ENCODE peak calls at places on chromosomes 16 and 17, in six cellular contexts. One of them, this sample, is unnamed.

GRCh38 chr17:49218941-49219913 is 8.7 kb downstream of the ABI3 start:
- DNase-seq in IMR-90: no peak
- DNase-seq in uterus: no peak
- DNase-seq in HL-60: peak
- DNase-seq in A549: no peak
- DNase-seq in adipocyte: no peak
- DNase-seq in this sample: no peak

GRCh38 chr17:20092292-20092867 is 83.2 kb downstream of the SPECC1 start:
- DNase-seq in IMR-90: no peak
- DNase-seq in uterus: no peak
- DNase-seq in HL-60: no peak
- DNase-seq in A549: no peak
- DNase-seq in adipocyte: no peak
- DNase-seq in this sample: no peak

GRCh38 chr17:80045703-80046102 is 9.3 kb downstream of the CCDC40 start:
- DNase-seq in IMR-90: no peak
- DNase-seq in uterus: no peak
- DNase-seq in HL-60: no peak
- DNase-seq in A549: no peak
- DNase-seq in adipocyte: no peak
- DNase-seq in this sample: no peak

GRCh38 chr16:87062569-87063442 is 254.4 kb downstream of the C16orf95 start:
- DNase-seq in IMR-90: peak
- DNase-seq in uterus: no peak
- DNase-seq in HL-60: peak
- DNase-seq in A549: peak
- DNase-seq in adipocyte: peak
- DNase-seq in this sample: no peak

GRCh38 chr16:27281285-27281684 is 12.7 kb upstream of the NSMCE1 start:
- DNase-seq in IMR-90: no peak
- DNase-seq in uterus: no peak
- DNase-seq in HL-60: no peak
- DNase-seq in A549: no peak
- DNase-seq in adipocyte: no peak
- DNase-seq in this sample: no peak

GRCh38 chr16:83098536-83098935 is 471.8 kb downstream of the CDH13 start:
- DNase-seq in IMR-90: no peak
- DNase-seq in uterus: no peak
- DNase-seq in HL-60: no peak
- DNase-seq in A549: no peak
- DNase-seq in adipocyte: no peak
- DNase-seq in this sample: no peak

GRCh38 chr17:45240905-45241314 is 19.2 kb downstream of the FMNL1 start:
- DNase-seq in IMR-90: no peak
- DNase-seq in uterus: no peak
- DNase-seq in HL-60: no peak
- DNase-seq in A549: no peak
- DNase-seq in adipocyte: no peak
- DNase-seq in this sample: no peak

GRCh38 chr17:75181608-75182318 is 996 bp downstream of the SUMO2 start:
- DNase-seq in IMR-90: no peak
- DNase-seq in uterus: no peak
- DNase-seq in HL-60: peak
- DNase-seq in A549: no peak
- DNase-seq in adipocyte: peak
- DNase-seq in this sample: peak

GRCh38 chr16:48540222-48540900 is 69.6 kb downstream of the N4BP1 start:
- DNase-seq in IMR-90: no peak
- DNase-seq in uterus: no peak
- DNase-seq in HL-60: no peak
- DNase-seq in A549: no peak
- DNase-seq in adipocyte: no peak
- DNase-seq in this sample: no peak

GRCh38 chr16:30958164-30959083 is 870 bp downstream of the SETD1A start:
- DNase-seq in IMR-90: peak
- DNase-seq in uterus: peak
- DNase-seq in HL-60: peak
- DNase-seq in A549: peak
- DNase-seq in adipocyte: peak
- DNase-seq in this sample: no peak

GRCh38 chr17:53892222-53892621 is 69.5 kb downstream of the KIF2B start:
- DNase-seq in IMR-90: no peak
- DNase-seq in uterus: no peak
- DNase-seq in HL-60: no peak
- DNase-seq in A549: no peak
- DNase-seq in adipocyte: no peak
- DNase-seq in this sample: no peak

GRCh38 chr16:3036726-3037315 is at the start of gene BICDL2:
- DNase-seq in IMR-90: no peak
- DNase-seq in uterus: no peak
- DNase-seq in HL-60: no peak
- DNase-seq in A549: no peak
- DNase-seq in adipocyte: no peak
- DNase-seq in this sample: no peak

GRCh38 chr17:59641799-59642484 is 22.2 kb downstream of the CLTC start:
- DNase-seq in IMR-90: no peak
- DNase-seq in uterus: no peak
- DNase-seq in HL-60: peak
- DNase-seq in A549: no peak
- DNase-seq in adipocyte: no peak
- DNase-seq in this sample: no peak

GRCh38 chr16:3157229-3158013 is 22.6 kb downstream of the ZNF213 start:
- DNase-seq in IMR-90: peak
- DNase-seq in uterus: peak
- DNase-seq in HL-60: peak
- DNase-seq in A549: peak
- DNase-seq in adipocyte: peak
- DNase-seq in this sample: no peak

GRCh38 chr16:58814348-58814801 is 80.3 kb upstream of the GOT2 start:
- DNase-seq in IMR-90: peak
- DNase-seq in uterus: peak
- DNase-seq in HL-60: peak
- DNase-seq in A549: peak
- DNase-seq in adipocyte: peak
- DNase-seq in this sample: no peak
- H3K4me3 ChIP-seq in IMR-90: peak
- H3K4me3 ChIP-seq in uterus: no peak
- H3K4me3 ChIP-seq in HL-60: peak
- H3K4me3 ChIP-seq in A549: peak
- H3K4me3 ChIP-seq in adipocyte: peak
- H3K4me3 ChIP-seq in this sample: no peak

GRCh38 chr17:36939944-36940312 is 2.7 kb downstream of the LHX1 start:
- DNase-seq in IMR-90: no peak
- DNase-seq in uterus: no peak
- DNase-seq in HL-60: no peak
- DNase-seq in A549: no peak
- DNase-seq in adipocyte: no peak
- DNase-seq in this sample: no peak

GRCh38 chr17:36942031-36942599 is 4.8 kb downstream of the LHX1 start:
- DNase-seq in IMR-90: no peak
- DNase-seq in uterus: no peak
- DNase-seq in HL-60: no peak
- DNase-seq in A549: no peak
- DNase-seq in adipocyte: no peak
- DNase-seq in this sample: no peak

GRCh38 chr17:36939059-36939943 is 2.0 kb downstream of the LHX1 start:
- DNase-seq in IMR-90: no peak
- DNase-seq in uterus: no peak
- DNase-seq in HL-60: no peak
- DNase-seq in A549: no peak
- DNase-seq in adipocyte: no peak
- DNase-seq in this sample: no peak

GRCh38 chr17:36941265-36942021 is 4.2 kb downstream of the LHX1 start:
- DNase-seq in IMR-90: no peak
- DNase-seq in uterus: no peak
- DNase-seq in HL-60: no peak
- DNase-seq in A549: no peak
- DNase-seq in adipocyte: no peak
- DNase-seq in this sample: no peak

DNA sequence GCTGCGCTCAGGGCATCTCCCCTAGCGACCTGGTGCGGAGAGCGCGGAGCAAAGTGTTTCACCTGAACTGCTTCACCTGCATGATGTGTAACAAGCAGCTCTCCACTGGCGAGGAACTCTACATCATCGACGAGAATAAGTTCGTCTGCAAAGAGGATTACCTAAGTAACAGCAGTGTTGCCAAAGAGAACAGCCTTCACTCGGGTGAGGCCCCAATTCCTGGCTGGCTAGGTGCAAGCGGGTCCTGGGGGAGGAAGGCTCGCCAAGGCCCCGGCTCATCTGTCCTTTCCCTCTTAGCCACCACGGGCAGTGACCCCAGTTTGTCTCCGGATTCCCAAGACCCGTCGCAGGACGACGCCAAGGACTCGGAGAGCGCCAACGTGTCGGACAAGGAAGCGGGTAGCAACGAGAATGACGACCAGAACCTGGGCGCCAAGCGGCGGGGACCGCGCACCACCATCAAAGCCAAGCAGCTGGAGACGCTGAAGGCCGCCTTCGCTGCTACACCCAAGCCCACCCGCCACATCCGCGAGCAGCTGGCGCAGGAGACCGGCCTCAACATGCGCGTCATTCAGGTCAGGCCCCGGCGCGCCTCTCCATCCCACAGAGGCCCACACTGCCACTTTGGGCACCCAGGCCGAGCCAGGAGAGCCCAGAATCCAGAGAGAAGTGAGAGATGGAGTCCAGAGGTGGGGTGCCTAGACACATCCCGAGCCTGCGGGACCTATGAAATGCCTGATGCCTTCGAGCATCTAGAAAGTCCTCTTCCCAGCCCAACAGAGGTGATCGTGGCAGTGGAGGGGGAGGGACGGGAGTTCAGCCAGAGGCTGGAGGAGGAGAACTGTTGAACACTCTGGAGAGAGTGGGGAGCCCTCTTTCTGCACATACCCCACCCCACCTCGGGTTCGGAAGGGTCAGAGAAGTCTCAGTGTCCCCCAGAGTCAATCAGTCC is 3.3 kb downstream of the LHX1 start:
- DNase-seq in IMR-90: no peak
- DNase-seq in uterus: no peak
- DNase-seq in HL-60: no peak
- DNase-seq in A549: no peak
- DNase-seq in adipocyte: no peak
- DNase-seq in this sample: no peak
- H3K4me3 ChIP-seq in IMR-90: no peak
- H3K4me3 ChIP-seq in uterus: no peak
- H3K4me3 ChIP-seq in HL-60: no peak
- H3K4me3 ChIP-seq in A549: no peak
- H3K4me3 ChIP-seq in adipocyte: no peak
- H3K4me3 ChIP-seq in this sample: no peak

DNA sequence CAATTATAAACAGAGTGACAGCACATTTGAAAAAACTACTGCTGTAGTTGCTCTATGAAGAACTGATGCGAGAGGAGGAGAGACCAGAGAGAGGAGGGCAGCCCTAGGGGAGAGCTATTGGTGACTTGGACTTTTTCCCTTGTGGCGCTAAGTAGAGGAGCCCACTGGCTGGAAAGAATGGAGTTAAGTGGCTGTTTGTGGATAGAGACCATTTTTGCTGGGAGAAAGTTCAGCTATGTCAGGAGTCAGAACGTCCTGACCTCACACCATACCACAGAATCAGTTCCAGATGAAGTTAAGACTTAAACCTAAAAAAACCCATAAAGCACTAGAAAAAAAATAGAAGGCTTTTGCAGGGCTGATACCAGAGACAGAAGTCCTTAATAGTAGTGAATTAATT is 2.0 kb downstream of the POLR2A start:
- DNase-seq in IMR-90: peak
- DNase-seq in uterus: no peak
- DNase-seq in HL-60: no peak
- DNase-seq in A549: no peak
- DNase-seq in adipocyte: peak
- DNase-seq in this sample: no peak
- H3K4me3 ChIP-seq in IMR-90: peak
- H3K4me3 ChIP-seq in uterus: peak
- H3K4me3 ChIP-seq in HL-60: peak
- H3K4me3 ChIP-seq in A549: peak
- H3K4me3 ChIP-seq in adipocyte: peak
- H3K4me3 ChIP-seq in this sample: peak

DNA sequence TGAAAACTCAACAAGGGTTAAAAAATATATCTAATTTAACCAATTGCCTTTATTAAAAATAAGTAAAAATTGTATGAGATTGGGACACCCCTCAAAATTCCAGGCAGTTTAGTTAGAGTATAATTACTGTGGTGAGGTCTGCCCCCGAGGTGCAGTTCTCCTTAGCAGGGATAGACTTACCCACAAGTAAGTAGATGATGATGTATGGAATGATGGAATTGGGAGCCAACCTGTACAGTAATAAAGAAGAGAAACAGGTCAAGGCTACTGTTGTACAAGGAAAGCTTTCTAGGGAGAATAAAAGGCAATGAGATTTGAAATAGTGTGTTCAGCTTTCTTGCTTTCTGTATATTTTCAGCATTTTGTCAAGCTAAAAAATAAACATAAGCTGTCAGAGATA is 1.8 kb downstream of the LDAF1 start:
- DNase-seq in IMR-90: no peak
- DNase-seq in uterus: no peak
- DNase-seq in HL-60: no peak
- DNase-seq in A549: no peak
- DNase-seq in adipocyte: no peak
- DNase-seq in this sample: no peak
- H3K4me3 ChIP-seq in IMR-90: no peak
- H3K4me3 ChIP-seq in uterus: peak
- H3K4me3 ChIP-seq in HL-60: no peak
- H3K4me3 ChIP-seq in A549: no peak
- H3K4me3 ChIP-seq in adipocyte: peak
- H3K4me3 ChIP-seq in this sample: peak

GRCh38 chr17:32475258-32475657 is 11.5 kb upstream of the CDK5R1 start:
- DNase-seq in IMR-90: no peak
- DNase-seq in uterus: no peak
- DNase-seq in HL-60: no peak
- DNase-seq in A549: no peak
- DNase-seq in adipocyte: no peak
- DNase-seq in this sample: no peak
- H3K4me3 ChIP-seq in IMR-90: no peak
- H3K4me3 ChIP-seq in uterus: no peak
- H3K4me3 ChIP-seq in HL-60: no peak
- H3K4me3 ChIP-seq in A549: no peak
- H3K4me3 ChIP-seq in adipocyte: no peak
- H3K4me3 ChIP-seq in this sample: no peak